ENCODE peak calls at places on chromosomes 5 and 9, in ten cellular contexts. T is Peyer's patch; E is left lung; Q is left ventricle myocardium inferior; W is upper lobe of right lung; J is H9; M is aorta; O is CD8-positive, alpha-beta memory T cell; S is ovary; N is ascending aorta. B is an unnamed sample.

GRCh38 chr9:133999866-134000265 is 7.7 kb upstream of the VAV2 start:
- DNase-seq in O (no peak), M (no peak), Q (no peak), N (no peak), E (no peak), T (no peak), W (no peak), S (no peak), J (no peak), B (no peak)

GRCh38 chr5:149298857-149299404 is 27.3 kb downstream of the AFAP1L1 start:
- DNase-seq in O (no peak), J (no peak), N (no peak), E (no peak), W (no peak), S (no peak), M (no peak), T (no peak), Q (no peak), B (no peak)

GRCh38 chr5:9775339-9775738 is 145.2 kb upstream of the TAS2R1 start:
- DNase-seq in T (no peak), Q (no peak), O (no peak), N (no peak), S (no peak), M (no peak), J (no peak), W (no peak), E (no peak), B (no peak)

GRCh38 chr5:74660146-74660545 is 19.6 kb upstream of the ENC1 start:
- DNase-seq in S (no peak), M (no peak), Q (no peak), T (no peak), N (no peak), E (no peak), O (no peak), W (no peak), J (no peak), B (no peak)

GRCh38 chr5:42806701-42807262 is 4.9 kb downstream of the SELENOP start:
- DNase-seq in J (no peak), O (no peak), S (no peak), E (no peak), N (no peak), W (no peak), T (no peak), M (no peak), Q (no peak), B (no peak)

GRCh38 chr9:129712595-129713524 is 40.0 kb downstream of the PTGES start:
- DNase-seq in S (no peak), Q (no peak), E (no peak), O (no peak), J (peak; percentile 26), W (no peak), N (peak; percentile 80), M (peak; percentile 69), T (no peak), B (no peak)

GRCh38 chr5:177520906-177521513 is 4.2 kb upstream of the DDX41 start:
- DNase-seq in M (peak; percentile 25), J (no peak), S (no peak), W (peak; percentile 48), N (no peak), O (no peak), E (no peak), T (no peak), Q (no peak), B (no peak)

GRCh38 chr9:97714435-97714834 is 17.3 kb upstream of the XPA start:
- DNase-seq in M (no peak), Q (no peak), E (no peak), W (no peak), S (no peak), J (no peak), N (no peak), T (no peak), O (no peak), B (no peak)

GRCh38 chr5:50667079-50667652 is 729 bp downstream of the PARP8 start:
- DNase-seq in N (peak; percentile 84), E (peak; percentile 67), Q (peak; percentile 70), O (no peak), W (peak; percentile 86), J (peak; percentile 66), T (peak; percentile 70), M (peak; percentile 80), S (peak; percentile 62), B (no peak)

GRCh38 chr5:108729306-108729645 is 18.4 kb upstream of the FER start:
- DNase-seq in W (no peak), Q (no peak), N (no peak), S (no peak), T (no peak), J (no peak), M (no peak), O (no peak), E (no peak), B (no peak)

GRCh38 chr9:91207889-91208651 is 153.6 kb downstream of the AUH start:
- DNase-seq in Q (no peak), E (no peak), J (no peak), O (no peak), M (no peak), S (no peak), N (no peak), W (no peak), T (peak; percentile 43), B (peak; percentile 9)

GRCh38 chr9:95025213-95026170 is 292.0 kb downstream of the FANCC start:
- DNase-seq in T (no peak), Q (peak; percentile 68), N (peak; percentile 93), W (peak; percentile 73), E (peak; percentile 70), S (peak; percentile 73), O (no peak), M (peak; percentile 80), J (no peak), B (no peak)

GRCh38 chr5:170006016-170006415 is 25.7 kb upstream of the INSYN2B start:
- DNase-seq in N (no peak), Q (no peak), M (no peak), E (no peak), O (no peak), S (no peak), W (no peak), J (no peak), T (no peak), B (no peak)

GRCh38 chr9:19420877-19421276 is 12.1 kb downstream of the ACER2 start:
- DNase-seq in W (no peak), S (no peak), T (no peak), Q (no peak), N (no peak), O (no peak), E (no peak), J (no peak), M (no peak), B (no peak)

GRCh38 chr5:88660947-88661869 is 221.8 kb downstream of the MEF2C start:
- DNase-seq in O (no peak), E (peak; percentile 61), T (no peak), N (peak; percentile 81), Q (no peak), J (peak; percentile 99), M (peak; percentile 74), W (peak; percentile 67), S (peak; percentile 59), B (peak; percentile 39)
- H3K4me1 ChIP-seq in O (peaks cover 12% of the 10 kb centered on the region), E (peaks cover 9% of the 10 kb centered on the region), T (no peaks in the 10 kb centered on the region), N (no peaks in the 10 kb centered on the region), Q (peaks cover 17% of the 10 kb centered on the region), J (no peaks in the 10 kb centered on the region), M (no peaks in the 10 kb centered on the region), W (peaks cover 8% of the 10 kb centered on the region), S (no peaks in the 10 kb centered on the region), B (peaks cover 17% of the 10 kb centered on the region)

GRCh38 chr5:126753227-126753626 is 23.7 kb upstream of the LMNB1 start:
- DNase-seq in S (no peak), J (no peak), W (no peak), T (no peak), Q (no peak), E (no peak), N (no peak), O (no peak), M (no peak), B (no peak)

GRCh38 chr5:126752052-126752785 is 24.7 kb upstream of the LMNB1 start:
- DNase-seq in E (no peak), W (no peak), O (no peak), Q (no peak), M (no peak), S (no peak), T (no peak), N (no peak), J (no peak), B (no peak)

GRCh38 chr5:126757713-126758357 is 19.1 kb upstream of the LMNB1 start:
- DNase-seq in E (no peak), Q (no peak), T (no peak), M (no peak), J (no peak), O (no peak), W (no peak), S (no peak), N (no peak), B (peak; percentile 17)

GRCh38 chr5:126755593-126755992 is 21.3 kb upstream of the LMNB1 start:
- DNase-seq in J (no peak), S (no peak), W (no peak), N (no peak), Q (no peak), E (no peak), M (no peak), T (no peak), O (no peak), B (no peak)

GRCh38 chr5:126754609-126755008 is 22.3 kb upstream of the LMNB1 start:
- DNase-seq in E (no peak), M (no peak), S (no peak), O (no peak), N (no peak), T (no peak), W (no peak), Q (no peak), J (no peak), B (no peak)
- H3K4me1 ChIP-seq in E (peaks cover 40% of the 10 kb centered on the region), M (no peaks in the 10 kb centered on the region), S (no peaks in the 10 kb centered on the region), O (peaks cover 9% of the 10 kb centered on the region), N (no peaks in the 10 kb centered on the region), T (no peaks in the 10 kb centered on the region), W (no peaks in the 10 kb centered on the region), Q (no peaks in the 10 kb centered on the region), J (no peaks in the 10 kb centered on the region), B (peaks cover 13% of the 10 kb centered on the region)

DNA sequence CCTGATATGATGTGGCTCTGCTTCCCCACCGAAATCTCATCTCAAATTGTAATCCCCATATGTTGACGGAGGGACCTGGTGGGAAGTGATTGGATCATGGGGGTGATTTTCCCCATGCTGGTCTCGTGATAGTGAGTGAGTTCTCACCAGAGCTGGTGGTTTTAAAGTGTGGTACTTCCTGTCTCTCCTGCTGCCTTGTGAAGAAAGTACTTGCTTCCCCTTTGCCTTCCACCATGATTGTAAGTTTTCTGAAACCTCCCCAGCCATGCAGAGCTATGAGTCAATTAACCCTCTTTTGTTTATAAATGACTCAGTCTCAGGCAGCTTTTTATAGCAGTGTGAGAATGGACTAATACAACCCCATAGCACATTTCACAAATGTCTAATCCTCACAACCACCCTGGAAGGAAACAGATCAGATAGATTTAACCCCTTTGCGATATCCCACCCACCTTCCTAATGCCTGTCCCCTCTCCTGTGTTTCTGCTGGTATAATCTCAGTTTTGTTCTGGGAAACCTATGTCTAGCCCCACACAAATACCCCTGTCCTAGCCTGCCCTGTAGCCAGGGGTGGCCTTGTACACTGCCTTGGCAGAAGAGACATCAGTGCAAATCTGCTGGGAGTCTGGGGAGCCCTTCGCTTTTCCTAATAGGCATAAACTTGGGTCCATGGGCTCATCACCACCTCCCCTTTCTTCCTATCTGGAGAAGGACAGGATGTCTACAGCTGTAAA is 157.0 kb upstream of the RAI14 start:
- DNase-seq in J (no peak), Q (no peak), E (no peak), M (no peak), T (no peak), O (no peak), N (peak; percentile 68), S (no peak), W (no peak), B (no peak)
- H3K4me1 ChIP-seq in J (no peaks in the 10 kb centered on the region), Q (peaks cover 46% of the 10 kb centered on the region), E (peaks cover 41% of the 10 kb centered on the region), M (peaks cover 25% of the 10 kb centered on the region), T (no peaks in the 10 kb centered on the region), O (no peaks in the 10 kb centered on the region), N (peaks cover 23% of the 10 kb centered on the region), S (peaks cover 5% of the 10 kb centered on the region), W (peaks cover 51% of the 10 kb centered on the region), B (no peaks in the 10 kb centered on the region)

GRCh38 chr5:55988979-55989612 is 5.7 kb downstream of the IL6ST start:
- DNase-seq in N (no peak), E (no peak), S (no peak), M (no peak), J (no peak), T (no peak), W (no peak), Q (no peak), O (no peak), B (no peak)
- H3K4me1 ChIP-seq in N (no peaks in the 10 kb centered on the region), E (peaks cover 78% of the 10 kb centered on the region), S (peaks cover 3% of the 10 kb centered on the region), M (peaks cover 3% of the 10 kb centered on the region), J (no peaks in the 10 kb centered on the region), T (no peaks in the 10 kb centered on the region), W (peaks cover 31% of the 10 kb centered on the region), Q (peaks cover 92% of the 10 kb centered on the region), O (peaks cover 40% of the 10 kb centered on the region), B (peaks cover 69% of the 10 kb centered on the region)